ENCODE peak calls at places on chromosomes 6 and 20, in six cellular contexts. D, N, H, X, B and Z are unnamed samples.

GRCh38 chr6:52663120-52663934 is 7.6 kb upstream of the TMEM14A start:
- DNase-seq in D (peak; percentile 65), N (peak; percentile 55), H (peak; percentile 17), X (peak; percentile 88), B (peak; percentile 44), Z (peak; percentile 74)

GRCh38 chr6:31663087-31663960 is 1.5 kb downstream of the GPANK1 start:
- DNase-seq in D (no peak), N (no peak), H (no peak), X (no peak), B (no peak), Z (no peak)

GRCh38 chr6:50713226-50713625 is at the start of gene TFAP2D:
- DNase-seq in D (no peak), N (no peak), H (no peak), X (no peak), B (no peak), Z (no peak)

GRCh38 chr6:49038294-49038693 is 424.8 kb downstream of the MMUT start:
- DNase-seq in D (no peak), N (no peak), H (no peak), X (no peak), B (no peak), Z (no peak)

GRCh38 chr6:45591306-45591705 is 213.6 kb upstream of the SUPT3H start:
- DNase-seq in D (no peak), N (no peak), H (no peak), X (no peak), B (no peak), Z (peak; percentile 76)

GRCh38 chr6:145903356-145904102 is 60.6 kb downstream of the SHPRH start:
- DNase-seq in D (peak; percentile 25), N (no peak), H (no peak), X (no peak), B (no peak), Z (no peak)

GRCh38 chr6:122696853-122697252 is 82.7 kb upstream of the FABP7 start:
- DNase-seq in D (peak; percentile 20), N (no peak), H (no peak), X (no peak), B (no peak), Z (peak; percentile 98)

GRCh38 chr20:1001981-1002681 is at the start of gene RSPO4:
- DNase-seq in D (no peak), N (no peak), H (no peak), X (no peak), B (no peak), Z (no peak)

GRCh38 chr20:32797160-32797468 is 22.6 kb upstream of the MAPRE1 start:
- DNase-seq in D (no peak), N (no peak), H (no peak), X (no peak), B (no peak), Z (no peak)

GRCh38 chr20:63946986-63947637 is 9.1 kb downstream of the UCKL1 start:
- DNase-seq in D (no peak), N (no peak), H (no peak), X (no peak), B (no peak), Z (no peak)

GRCh38 chr6:45231660-45232059 is 96.5 kb upstream of the RUNX2 start:
- DNase-seq in D (no peak), N (no peak), H (no peak), X (no peak), B (no peak), Z (no peak)

GRCh38 chr6:132788658-132789397 is 9.6 kb downstream of the SLC18B1 start:
- DNase-seq in D (no peak), N (no peak), H (no peak), X (peak; percentile 10), B (no peak), Z (no peak)

GRCh38 chr6:5025911-5026819 is 22.3 kb upstream of the RPP40 start:
- DNase-seq in D (no peak), N (no peak), H (no peak), X (no peak), B (peak; percentile 40), Z (peak; percentile 43)

GRCh38 chr6:81669445-81669844 is 83.0 kb downstream of the TENT5A start:
- DNase-seq in D (no peak), N (no peak), H (no peak), X (no peak), B (no peak), Z (no peak)

GRCh38 chr20:61621381-61621780 is 369.3 kb downstream of the CDH4 start:
- DNase-seq in D (no peak), N (no peak), H (no peak), X (no peak), B (no peak), Z (no peak)

GRCh38 chr20:61260905-61261304 is 8.8 kb downstream of the CDH4 start:
- DNase-seq in D (no peak), N (no peak), H (no peak), X (no peak), B (no peak), Z (peak; percentile 43)

GRCh38 chr6:33273924-33274902 is 2.3 kb downstream of the RPS18 start:
- DNase-seq in D (no peak), N (no peak), H (no peak), X (no peak), B (no peak), Z (no peak)

GRCh38 chr20:63475209-63475608 is 2.8 kb upstream of the KCNQ2 start:
- DNase-seq in D (no peak), N (no peak), H (no peak), X (peak; percentile 26), B (no peak), Z (peak; percentile 25)

GRCh38 chr20:44990425-44990824 is 24.1 kb downstream of the STK4 start:
- DNase-seq in D (no peak), N (no peak), H (peak; percentile 38), X (peak; percentile 54), B (no peak), Z (no peak)

GRCh38 chr6:55450007-55450406 is 122.7 kb downstream of the GFRAL start:
- DNase-seq in D (no peak), N (no peak), H (no peak), X (no peak), B (no peak), Z (peak; percentile 29)

GRCh38 chr6:21265264-21266044 is 328.1 kb upstream of the SOX4 start:
- DNase-seq in D (peak; percentile 2), N (no peak), H (no peak), X (no peak), B (no peak), Z (peak; percentile 37)

GRCh38 chr6:56851541-56852248 is 103.2 kb upstream of the BEND6 start:
- DNase-seq in D (peak; percentile 52), N (no peak), H (no peak), X (peak; percentile 96), B (peak; percentile 72), Z (peak; percentile 88)

GRCh38 chr6:85192186-85192585 is 257.7 kb upstream of the NT5E start:
- DNase-seq in D (no peak), N (no peak), H (no peak), X (no peak), B (no peak), Z (no peak)

GRCh38 chr20:38321959-38322598 is 18.1 kb downstream of the BPI start:
- DNase-seq in D (peak; percentile 76), N (no peak), H (no peak), X (peak; percentile 14), B (peak; percentile 42), Z (peak; percentile 54)

GRCh38 chr6:101522254-101522653 is 128.7 kb downstream of the GRIK2 start:
- DNase-seq in D (no peak), N (no peak), H (no peak), X (no peak), B (no peak), Z (no peak)

GRCh38 chr6:37052027-37052628 is 46.7 kb downstream of the FGD2 start:
- DNase-seq in D (no peak), N (no peak), H (no peak), X (no peak), B (no peak), Z (no peak)

GRCh38 chr20:40006168-40006860 is 682.7 kb downstream of the MAFB start:
- DNase-seq in D (no peak), N (no peak), H (no peak), X (no peak), B (no peak), Z (no peak)

GRCh38 chr6:150086026-150086425 is 17.1 kb upstream of the ULBP3 start:
- DNase-seq in D (no peak), N (no peak), H (no peak), X (no peak), B (no peak), Z (no peak)

GRCh38 chr6:35633579-35634089 is 55.1 kb downstream of the FKBP5 start:
- DNase-seq in D (no peak), N (no peak), H (no peak), X (no peak), B (no peak), Z (no peak)

GRCh38 chr6:6409397-6410030 is 89.1 kb upstream of the F13A1 start:
- DNase-seq in D (peak; percentile 69), N (no peak), H (no peak), X (no peak), B (no peak), Z (no peak)

GRCh38 chr6:2222275-2222842 is 23.0 kb downstream of the GMDS start:
- DNase-seq in D (no peak), N (no peak), H (no peak), X (no peak), B (no peak), Z (no peak)

GRCh38 chr6:120608826-120609225 is 725.5 kb downstream of the TBC1D32 start:
- DNase-seq in D (peak; percentile 36), N (no peak), H (no peak), X (no peak), B (no peak), Z (peak; percentile 66)

GRCh38 chr20:51020657-51021056 is 2.2 kb downstream of the KCNG1 start:
- DNase-seq in D (no peak), N (no peak), H (no peak), X (no peak), B (no peak), Z (no peak)

GRCh38 chr20:22241609-22242008 is 342.8 kb downstream of the FOXA2 start:
- DNase-seq in D (no peak), N (no peak), H (no peak), X (peak; percentile 47), B (no peak), Z (no peak)